ENCODE peak calls at places on chromosomes 1 and 21, in ten cellular contexts. K, Y, C, F, R, Q, S, I, G and O are unnamed samples.

GRCh38 chr1:40592107-40592773 is 60.8 kb downstream of the ZNF684 start:
- DNase-seq in I (peak; percentile 70), K (no peak), F (no peak), Q (no peak), R (peak; percentile 40), G (peak; percentile 38), Y (no peak), C (no peak), S (no peak), O (peak; percentile 65)

GRCh38 chr21:17646790-17647189 is 34.1 kb upstream of the BTG3 start:
- DNase-seq in Q (no peak), I (no peak), K (no peak), G (no peak), S (no peak), F (no peak), R (no peak), Y (no peak), C (no peak), O (no peak)

GRCh38 chr1:17156108-17156507 is 36.9 kb upstream of the PADI2 start:
- DNase-seq in C (no peak), S (no peak), Q (no peak), R (peak; percentile 36), I (no peak), K (no peak), Y (no peak), G (no peak), F (no peak), O (peak; percentile 48)

GRCh38 chr1:200415693-200416593 is 6.1 kb upstream of the ZNF281 start:
- DNase-seq in S (no peak), Y (no peak), F (no peak), Q (peak; percentile 86), C (peak; percentile 58), R (peak; percentile 93), K (no peak), I (no peak), G (peak; percentile 97), O (peak; percentile 95)

GRCh38 chr21:25639922-25640670 is 1.0 kb downstream of the JAM2 start:
- DNase-seq in C (peak; percentile 36), K (no peak), R (no peak), Y (peak; percentile 69), S (peak; percentile 2), I (peak; percentile 2), Q (no peak), F (peak; percentile 29), G (no peak), O (no peak)

GRCh38 chr1:43856188-43856587 is 77.4 kb upstream of the ARTN start:
- DNase-seq in Q (no peak), F (no peak), R (no peak), C (no peak), G (no peak), S (no peak), Y (no peak), I (no peak), K (no peak), O (no peak)

GRCh38 chr21:36235058-36235582 is 78.5 kb downstream of the DOP1B start:
- DNase-seq in S (no peak), Y (no peak), G (no peak), R (no peak), K (no peak), C (no peak), F (no peak), Q (no peak), I (no peak), O (no peak)

GRCh38 chr1:29478879-29479278 is 242.6 kb downstream of the PTPRU start:
- DNase-seq in I (no peak), C (no peak), R (no peak), Y (no peak), F (no peak), S (no peak), Q (no peak), K (no peak), G (no peak), O (no peak)

GRCh38 chr1:205537386-205538018 is 33.0 kb downstream of the CDK18 start:
- DNase-seq in Y (no peak), F (no peak), R (peak; percentile 36), I (no peak), Q (no peak), G (no peak), K (no peak), C (no peak), S (no peak), O (peak; percentile 42)